ENCODE peak calls at places on chromosomes 6 and 20, in ten cellular contexts. R is NB4, Z is esophagus squamous epithelium, N is tibial nerve, Q is A549, O is adrenal gland, L is HCT116, I is body of pancreas, A is esophagus muscularis mucosa, C is gastrocnemius medialis. T is an unnamed sample.

GRCh38 chr6:142874676-142875075 is 70.3 kb downstream of the HIVEP2 start:
- DNase-seq in R (peak; percentile 15), Q (no peak), L (no peak), I (no peak), C (no peak), Z (no peak), A (no peak), N (no peak), O (no peak), T (no peak)

GRCh38 chr20:58475466-58475865 is 39.7 kb downstream of the APCDD1L start:
- DNase-seq in I (no peak), N (no peak), R (no peak), C (no peak), A (no peak), L (no peak), Z (no peak), O (no peak), Q (no peak), T (no peak)

GRCh38 chr6:23499549-23499948 is 626.5 kb upstream of the NRSN1 start:
- DNase-seq in Q (no peak), A (no peak), Z (no peak), O (no peak), L (no peak), N (no peak), C (no peak), R (no peak), I (no peak), T (no peak)

GRCh38 chr20:61317966-61318520 is 66.0 kb downstream of the CDH4 start:
- DNase-seq in C (no peak), L (no peak), R (no peak), Q (no peak), O (no peak), A (no peak), Z (no peak), N (no peak), I (no peak), T (no peak)

GRCh38 chr20:33744773-33745385 is 13.1 kb downstream of the ZNF341 start:
- DNase-seq in R (no peak), I (no peak), C (no peak), Q (no peak), Z (no peak), N (no peak), O (no peak), L (no peak), A (no peak), T (no peak)

GRCh38 chr6:71649893-71650292 is 236.5 kb upstream of the RIMS1 start:
- DNase-seq in Q (no peak), Z (no peak), I (no peak), A (no peak), N (no peak), R (no peak), C (no peak), O (no peak), L (no peak), T (no peak)

GRCh38 chr20:37777012-37777411 is 83.2 kb downstream of the CTNNBL1 start:
- DNase-seq in Q (no peak), C (no peak), I (no peak), L (no peak), Z (no peak), R (no peak), A (no peak), N (no peak), O (no peak), T (no peak)

GRCh38 chr6:148423133-148423532 is 80.5 kb downstream of the SASH1 start:
- DNase-seq in Z (no peak), I (no peak), N (no peak), R (no peak), C (no peak), A (no peak), L (no peak), Q (no peak), O (no peak), T (no peak)

GRCh38 chr6:144335914-144336313 is 50.8 kb downstream of the UTRN start:
- DNase-seq in I (peak; percentile 17), L (peak; percentile 16), A (peak; percentile 64), O (no peak), C (no peak), Z (no peak), Q (no peak), N (no peak), R (peak; percentile 38), T (no peak)

GRCh38 chr6:30740540-30740870 is 2.0 kb downstream of the FLOT1 start:
- DNase-seq in A (no peak), I (no peak), L (no peak), C (no peak), N (no peak), R (no peak), Q (no peak), Z (no peak), O (no peak), T (no peak)

GRCh38 chr6:30741789-30742315 is 635 bp downstream of the FLOT1 start:
- DNase-seq in L (no peak), I (no peak), R (no peak), A (no peak), O (peak; percentile 53), Q (no peak), C (no peak), Z (no peak), N (no peak), T (no peak)

GRCh38 chr6:30743099-30744053 is 889 bp upstream of the FLOT1 start:
- DNase-seq in Z (no peak), A (no peak), I (peak; percentile 22), Q (no peak), O (no peak), L (no peak), R (peak; percentile 35), N (no peak), C (no peak), T (peak; percentile 45)

GRCh38 chr6:30742316-30743098 is at the start of gene FLOT1:
- DNase-seq in O (peak; percentile 98), Q (peak; percentile 64), R (peak; percentile 100), L (peak; percentile 94), I (peak; percentile 99), Z (peak; percentile 75), A (peak; percentile 99), N (peak; percentile 94), C (peak; percentile 98), T (peak; percentile 99)

DNA sequence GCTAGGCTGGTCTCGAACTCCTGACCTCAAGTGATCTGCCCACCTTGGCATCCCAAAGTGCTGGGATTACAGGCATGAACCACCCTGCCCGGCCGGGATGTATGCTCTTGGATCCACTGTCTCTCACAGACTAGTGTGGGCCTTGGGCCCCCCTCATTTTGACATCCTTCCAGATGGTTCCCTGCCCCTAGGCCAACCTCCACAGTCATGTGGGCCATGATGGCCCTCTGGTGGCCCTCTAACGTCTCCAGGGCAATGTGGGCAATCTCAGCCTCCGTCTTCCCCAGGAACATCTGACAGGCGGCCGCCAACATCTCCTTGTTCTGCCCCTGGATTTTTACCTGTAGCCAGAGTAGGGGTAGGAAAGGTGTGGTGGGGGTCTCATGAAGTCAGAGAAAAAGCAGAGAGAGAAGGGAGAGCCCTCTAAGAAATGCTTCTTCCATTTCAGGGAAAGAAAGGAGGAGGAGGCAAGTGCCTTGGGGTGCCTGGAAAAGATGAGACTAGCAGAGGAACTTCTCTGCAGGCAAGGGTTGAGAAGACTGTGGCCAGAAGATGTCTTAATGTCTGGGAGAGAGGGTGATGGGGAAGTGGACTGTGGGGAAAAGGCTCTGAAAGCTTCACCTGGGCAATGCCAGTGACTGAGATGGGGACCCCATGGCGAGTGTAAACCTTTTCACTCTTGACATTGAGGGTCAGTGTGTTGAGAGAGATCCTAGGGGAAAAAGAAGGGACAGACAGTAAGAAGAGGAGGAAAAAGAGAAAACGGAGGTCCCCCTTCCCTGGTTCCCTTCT is 1.3 kb downstream of the FLOT1 start:
- DNase-seq in A (no peak), Q (no peak), O (no peak), R (no peak), C (no peak), N (no peak), L (no peak), Z (no peak), I (no peak), T (no peak)
- TF ChIP-seq CTCF in A (no peak), Q (no peak), O (no peak), R (no peak), C (no peak), N (no peak), L (no peak), Z (no peak), I (no peak), T (no peak)

DNA sequence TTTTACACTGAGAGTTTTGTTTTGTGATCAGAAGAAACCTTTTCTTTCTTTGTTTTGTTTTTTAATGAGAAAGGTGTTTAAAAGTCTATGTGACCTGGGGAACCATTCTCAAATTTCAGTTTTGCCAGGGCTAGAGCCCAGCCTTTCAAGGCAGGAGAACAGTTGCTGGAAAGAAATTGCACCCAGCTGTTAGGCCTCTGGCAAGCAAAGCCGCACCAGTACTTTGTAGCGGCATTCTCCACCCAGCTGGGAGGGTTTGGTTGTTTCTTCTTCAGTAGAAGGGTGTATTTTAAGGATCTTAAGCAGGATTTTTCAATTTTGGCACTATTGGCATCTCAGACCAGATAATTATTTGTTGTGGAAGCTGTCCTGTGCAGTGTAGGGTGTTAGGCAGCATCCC is 16.6 kb upstream of the MAPK13 start:
- DNase-seq in Z (no peak), R (no peak), L (no peak), C (no peak), N (no peak), I (no peak), Q (no peak), O (no peak), A (peak; percentile 83), T (no peak)
- TF ChIP-seq POLR2A in Z (no peak), R (no peak), L (no peak), C (no peak), N (no peak), I (no peak), Q (no peak), O (no peak), A (no peak), T (no peak)

GRCh38 chr20:46994341-46994740 is 99.7 kb downstream of the EYA2 start:
- DNase-seq in Q (no peak), C (no peak), A (no peak), L (no peak), O (no peak), N (no peak), I (peak; percentile 36), Z (no peak), R (no peak), T (no peak)
- H3K4me3 ChIP-seq in Q (no peak overlapping the region), C (no peak overlapping the region), A (no peak overlapping the region), L (no peak overlapping the region), O (no peak overlapping the region), N (no peak overlapping the region), I (no peak overlapping the region), Z (no peak overlapping the region), R (no peak overlapping the region), T (no peak overlapping the region)

GRCh38 chr6:116100419-116101297 is at the start of gene NT5DC1:
- DNase-seq in O (peak; percentile 87), C (peak; percentile 77), L (peak; percentile 62), R (peak; percentile 89), Q (peak; percentile 78), N (peak; percentile 47), I (peak; percentile 91), Z (peak; percentile 28), A (peak; percentile 94), T (peak; percentile 89)
- TF ChIP-seq CTCF in O (no peak), C (peak; percentile 60), L (no peak), R (no peak), Q (no peak), N (no peak), I (peak; percentile 34), Z (peak; percentile 27), A (peak; percentile 25), T (peak; percentile 60)

T was measured in heart left ventricle.